ENCODE peak calls at places on chromosomes 2 and 18, in nine cellular contexts. L is IMR-90, E is neuronal stem cell, B is psoas muscle, C is suprapubic skin, D is adrenal gland, K is SJSA1, F is aorta, U is neural progenitor cell. N is an unnamed sample. For H3K36me3, the result is how much of the 10 kb centered on the place peaks cover.

GRCh38 chr2:74498500-74499268 is 719 bp downstream of the LBX2 start:
- DNase-seq in L (no peak), E (no peak), B (no peak), C (no peak), D (no peak), K (peak), F (no peak), U (peak), N (peak)

GRCh38 chr2:47094519-47095155 is 60.5 kb downstream of the STPG4 start:
- DNase-seq in L (peak), E (no peak), B (no peak), C (no peak), D (no peak), K (no peak), F (no peak), U (no peak), N (peak)

GRCh38 chr2:111671426-111672150 is 212.4 kb downstream of the ANAPC1 start:
- DNase-seq in L (no peak), E (no peak), B (peak), C (no peak), D (peak), K (no peak), F (peak), U (no peak), N (no peak)

GRCh38 chr18:79962311-79962710 is 2.1 kb upstream of the HSBP1L1 start:
- DNase-seq in L (peak), E (no peak), B (no peak), C (peak), D (no peak), K (no peak), F (no peak), U (no peak), N (no peak)

GRCh38 chr2:46361920-46362666 is 64.9 kb downstream of the EPAS1 start:
- DNase-seq in L (no peak), E (no peak), B (no peak), C (no peak), D (no peak), K (no peak), F (no peak), U (no peak), N (no peak)

GRCh38 chr2:134845719-134846118 is 7.3 kb downstream of the ACMSD start:
- DNase-seq in L (peak), E (no peak), B (no peak), C (no peak), D (no peak), K (no peak), F (no peak), U (no peak), N (no peak)

GRCh38 chr2:220670461-220670979 is 901.6 kb downstream of the EPHA4 start:
- DNase-seq in L (no peak), E (peak), B (no peak), C (no peak), D (no peak), K (no peak), F (no peak), U (peak), N (no peak)

GRCh38 chr2:195601361-195601760 is 55.7 kb upstream of the SLC39A10 start:
- DNase-seq in L (peak), E (no peak), B (no peak), C (no peak), D (no peak), K (no peak), F (no peak), U (no peak), N (no peak)

GRCh38 chr2:238596571-238597551 is 170.1 kb downstream of the ASB1 start:
- DNase-seq in L (peak), E (no peak), B (peak), C (no peak), D (peak), K (peak), F (peak), U (no peak), N (peak)

GRCh38 chr2:172859821-172860707 is 124.4 kb downstream of the RAPGEF4 start:
- DNase-seq in L (no peak), E (no peak), B (no peak), C (no peak), D (peak), K (peak), F (no peak), U (no peak), N (no peak)

GRCh38 chr18:22344908-22345670 is 72.6 kb downstream of the CTAGE1 start:
- DNase-seq in L (no peak), E (no peak), B (no peak), C (no peak), D (no peak), K (no peak), F (no peak), U (no peak), N (no peak)

GRCh38 chr2:101200714-101201113 is 49.5 kb upstream of the TBC1D8 start:
- DNase-seq in L (peak), E (no peak), B (no peak), C (no peak), D (no peak), K (peak), F (no peak), U (no peak), N (no peak)

GRCh38 chr2:158969717-158970521 is 1.5 kb downstream of the TANC1 start:
- DNase-seq in L (peak), E (peak), B (peak), C (peak), D (peak), K (peak), F (peak), U (peak), N (peak)

GRCh38 chr2:29314816-29315571 is 199.8 kb downstream of the CLIP4 start:
- DNase-seq in L (no peak), E (no peak), B (no peak), C (no peak), D (peak), K (peak), F (no peak), U (peak), N (peak)

GRCh38 chr2:45980161-45980852 is 316.9 kb upstream of the EPAS1 start:
- DNase-seq in L (no peak), E (no peak), B (no peak), C (no peak), D (no peak), K (no peak), F (no peak), U (no peak), N (no peak)

GRCh38 chr2:223760838-223761502 is 76.4 kb downstream of the AP1S3 start:
- DNase-seq in L (peak), E (no peak), B (no peak), C (no peak), D (peak), K (peak), F (peak), U (peak), N (peak)

GRCh38 chr2:25103287-25103871 is 61.5 kb downstream of the EFR3B start:
- DNase-seq in L (peak), E (no peak), B (no peak), C (no peak), D (peak), K (no peak), F (no peak), U (no peak), N (no peak)

GRCh38 chr2:16053437-16054257 is 113.3 kb downstream of the MYCN start:
- DNase-seq in L (no peak), E (no peak), B (no peak), C (no peak), D (no peak), K (no peak), F (no peak), U (no peak), N (no peak)

GRCh38 chr2:160584972-160585494 is 91.4 kb upstream of the RBMS1 start:
- DNase-seq in L (peak), E (no peak), B (no peak), C (no peak), D (no peak), K (no peak), F (no peak), U (no peak), N (no peak)

GRCh38 chr2:189222440-189222839 is 42.9 kb upstream of the COL5A2 start:
- DNase-seq in L (no peak), E (no peak), B (peak), C (no peak), D (no peak), K (peak), F (peak), U (no peak), N (no peak)

GRCh38 chr2:108354171-108354570 is 23.6 kb upstream of the SULT1C4 start:
- DNase-seq in L (no peak), E (no peak), B (no peak), C (no peak), D (no peak), K (no peak), F (no peak), U (no peak), N (no peak)

GRCh38 chr2:169572189-169572588 is 1.5 kb downstream of the FASTKD1 start:
- DNase-seq in L (no peak), E (no peak), B (no peak), C (no peak), D (no peak), K (no peak), F (no peak), U (no peak), N (no peak)
- H3K4me3 ChIP-seq in L (no peak), E (no peak), B (peak), C (no peak), D (no peak), K (no peak), F (no peak), U (peak), N (no peak)

GRCh38 chr2:95220449-95220848 is 13.1 kb downstream of the ZNF892 start:
- DNase-seq in L (no peak), E (no peak), B (no peak), C (no peak), D (no peak), K (no peak), F (no peak), U (no peak), N (no peak)

DNA sequence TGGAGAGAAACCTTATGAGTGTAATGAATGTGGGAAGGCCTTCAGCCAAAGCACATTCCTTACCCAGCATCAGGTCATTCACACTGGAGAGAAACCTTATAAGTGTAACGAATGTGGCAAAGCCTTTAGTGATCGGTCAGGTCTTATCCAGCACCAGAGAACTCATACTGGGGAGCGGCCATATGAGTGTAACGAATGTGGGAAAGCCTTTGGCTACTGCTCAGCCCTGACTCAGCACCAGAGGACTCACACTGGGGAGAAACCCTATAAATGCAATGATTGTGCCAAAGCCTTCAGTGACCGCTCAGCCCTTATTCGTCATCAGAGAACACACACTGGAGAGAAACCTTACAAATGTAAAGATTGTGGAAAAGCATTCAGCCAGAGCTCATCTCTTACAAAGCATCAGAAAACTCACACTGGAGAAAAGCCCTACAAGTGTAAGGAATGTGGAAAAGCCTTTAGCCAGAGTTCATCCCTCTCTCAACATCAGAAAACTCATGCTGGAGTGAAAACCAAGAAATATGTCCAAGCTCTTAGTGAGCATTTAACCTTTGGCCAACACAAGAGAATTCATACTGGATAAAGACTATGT is 7.8 kb downstream of the ZNF892 start:
- DNase-seq in L (no peak), E (no peak), B (no peak), C (no peak), D (no peak), K (no peak), F (no peak), U (no peak), N (no peak)
- H3K36me3 ChIP-seq in L (under half), E (under half), B (under half), C (half or more), D (under half), K (under half), F (under half), U (half or more), N (under half)

GRCh38 chr18:76518543-76519155 is 23.6 kb upstream of the ZNF516 start:
- DNase-seq in L (peak), E (no peak), B (peak), C (peak), D (peak), K (no peak), F (peak), U (peak), N (peak)
- H3K4me3 ChIP-seq in L (peak), E (peak), B (peak), C (peak), D (peak), K (no peak), F (peak), U (peak), N (peak)

GRCh38 chr2:137192366-137193315 is 427.3 kb downstream of the THSD7B start:
- DNase-seq in L (no peak), E (no peak), B (no peak), C (no peak), D (no peak), K (no peak), F (no peak), U (no peak), N (no peak)
- H3K36me3 ChIP-seq in L (under half), E (under half), B (under half), C (under half), D (under half), K (under half), F (under half), U (under half), N (under half)

N was measured in H7.